ENCODE peak calls at places on chromosome 15, in five cellular contexts. D, W, R, M and O are unnamed samples.

GRCh38 chr15:90931737-90932659 is at the start of gene HDDC3:
- DNase-seq in R (peak; percentile 63), M (peak; percentile 94), W (peak; percentile 94), D (peak; percentile 86), O (peak; percentile 90)

GRCh38 chr15:49370782-49371181 is 52.3 kb upstream of the FGF7 start:
- DNase-seq in M (no peak), W (peak; percentile 26), D (no peak), R (no peak), O (no peak)

GRCh38 chr15:57375827-57376694 is at the start of gene CGNL1:
- DNase-seq in M (peak; percentile 91), D (peak; percentile 14), W (no peak), R (no peak), O (peak; percentile 53)

GRCh38 chr15:95684126-95684525 is 646.4 kb upstream of the NR2F2 start:
- DNase-seq in W (no peak), M (no peak), D (no peak), R (no peak), O (no peak)

GRCh38 chr15:48868549-48868948 is 9.4 kb upstream of the EID1 start:
- DNase-seq in M (no peak), D (no peak), R (no peak), W (no peak), O (no peak)

GRCh38 chr15:67146214-67146613 is 80.8 kb downstream of the SMAD3 start:
- DNase-seq in W (no peak), D (peak; percentile 68), R (no peak), M (peak; percentile 47), O (no peak)

GRCh38 chr15:46265664-46266063 is 630.8 kb downstream of the SQOR start:
- DNase-seq in D (no peak), W (no peak), M (no peak), R (no peak), O (no peak)

GRCh38 chr15:91465696-91466095 is 365.6 kb downstream of the SV2B start:
- DNase-seq in W (no peak), D (no peak), R (no peak), M (no peak), O (no peak)

GRCh38 chr15:99212401-99212800 is 37.0 kb downstream of the TTC23 start:
- DNase-seq in D (no peak), M (no peak), W (peak; percentile 27), R (no peak), O (no peak)

GRCh38 chr15:44808557-44808956 is 72.2 kb downstream of the TRIM69 start:
- DNase-seq in R (no peak), M (no peak), W (no peak), D (no peak), O (no peak)

GRCh38 chr15:95492388-95493070 is 838.0 kb upstream of the NR2F2 start:
- DNase-seq in D (no peak), W (no peak), M (no peak), R (no peak), O (no peak)

GRCh38 chr15:69466733-69467132 is 14.1 kb downstream of the RPLP1 start:
- DNase-seq in D (no peak), W (no peak), R (no peak), M (no peak), O (no peak)

GRCh38 chr15:91055548-91056331 is 33.3 kb upstream of the VPS33B start:
- DNase-seq in M (peak; percentile 84), R (peak; percentile 11), D (peak; percentile 38), W (peak; percentile 46), O (peak; percentile 84)

GRCh38 chr15:101451192-101451799 is 38.2 kb downstream of the PCSK6 start:
- DNase-seq in R (no peak), M (peak; percentile 80), D (no peak), W (peak; percentile 94), O (no peak)

GRCh38 chr15:92326236-92326635 is 67.4 kb upstream of the ST8SIA2 start:
- DNase-seq in R (no peak), W (no peak), M (no peak), D (no peak), O (no peak)

GRCh38 chr15:94843060-94843459 is 611.7 kb downstream of the MCTP2 start:
- DNase-seq in M (no peak), D (no peak), W (no peak), R (no peak), O (no peak)

GRCh38 chr15:67807836-67808235 is 17.5 kb upstream of the SKOR1 start:
- DNase-seq in R (no peak), W (no peak), M (no peak), D (no peak), O (no peak)

GRCh38 chr15:72193781-72194396 is 3.7 kb downstream of the GRAMD2A start:
- DNase-seq in M (no peak), D (no peak), W (no peak), R (no peak), O (no peak)

GRCh38 chr15:35692256-35692867 is 146.4 kb upstream of the DPH6 start:
- DNase-seq in D (no peak), M (no peak), W (no peak), R (no peak), O (no peak)

DNA sequence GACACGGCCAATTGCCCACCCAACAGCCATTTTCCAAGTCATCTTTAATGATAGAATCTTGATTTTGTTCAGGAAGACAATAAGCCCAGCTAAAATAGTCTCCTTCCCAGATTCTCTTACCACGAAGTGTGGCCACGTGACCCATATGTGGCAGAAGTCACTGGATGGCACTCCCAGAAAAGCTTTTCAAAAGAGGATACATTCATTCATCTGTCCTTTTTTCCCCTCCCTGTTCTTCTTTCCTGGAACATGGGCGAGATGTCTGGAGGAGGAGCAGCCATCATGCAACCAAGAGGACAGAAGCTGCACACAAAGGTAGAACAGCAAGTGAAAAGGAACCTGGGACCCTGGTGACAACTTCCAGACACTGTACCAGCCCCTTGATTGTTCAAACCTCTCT is 174.7 kb downstream of the UACA start:
- DNase-seq in M (no peak), R (no peak), W (no peak), D (no peak), O (no peak)
- TF ChIP-seq FOXM1 in M (no peak), R (no peak), W (no peak), D (no peak), O (no peak)

GRCh38 chr15:61115241-61115640 is 113.9 kb downstream of the RORA start:
- DNase-seq in R (no peak), M (no peak), D (no peak), W (no peak), O (no peak)

GRCh38 chr15:61118885-61119284 is 110.2 kb downstream of the RORA start:
- DNase-seq in W (peak; percentile 11), M (peak; percentile 37), D (no peak), R (no peak), O (peak; percentile 16)

GRCh38 chr15:61115679-61116078 is 113.4 kb downstream of the RORA start:
- DNase-seq in R (no peak), M (no peak), W (no peak), D (no peak), O (no peak)

GRCh38 chr15:61119556-61119955 is 109.5 kb downstream of the RORA start:
- DNase-seq in W (no peak), D (no peak), M (no peak), R (no peak), O (no peak)

DNA sequence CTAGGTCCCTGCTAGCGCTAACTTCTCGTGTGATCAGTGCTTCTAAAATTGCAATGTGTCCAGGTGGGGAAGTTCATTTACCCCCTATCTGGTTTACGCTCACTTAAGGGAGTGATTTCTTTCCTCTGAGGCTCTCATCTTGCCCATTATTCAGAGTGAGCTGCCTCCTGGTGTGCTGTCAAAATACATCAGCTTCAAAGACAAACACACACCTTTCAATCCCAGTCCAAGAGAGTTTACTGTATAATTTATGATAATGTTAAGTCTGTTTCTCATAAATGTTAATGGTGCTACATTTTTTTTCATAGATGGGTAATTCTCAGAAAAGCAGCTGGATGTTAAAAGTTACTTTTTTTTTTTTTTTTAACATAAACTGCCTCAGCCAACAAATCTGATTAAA is 112.3 kb downstream of the RORA start:
- DNase-seq in R (no peak), D (no peak), M (no peak), W (no peak), O (no peak)
- TF ChIP-seq FOXM1 in R (no peak), D (no peak), M (no peak), W (no peak), O (no peak)

DNA sequence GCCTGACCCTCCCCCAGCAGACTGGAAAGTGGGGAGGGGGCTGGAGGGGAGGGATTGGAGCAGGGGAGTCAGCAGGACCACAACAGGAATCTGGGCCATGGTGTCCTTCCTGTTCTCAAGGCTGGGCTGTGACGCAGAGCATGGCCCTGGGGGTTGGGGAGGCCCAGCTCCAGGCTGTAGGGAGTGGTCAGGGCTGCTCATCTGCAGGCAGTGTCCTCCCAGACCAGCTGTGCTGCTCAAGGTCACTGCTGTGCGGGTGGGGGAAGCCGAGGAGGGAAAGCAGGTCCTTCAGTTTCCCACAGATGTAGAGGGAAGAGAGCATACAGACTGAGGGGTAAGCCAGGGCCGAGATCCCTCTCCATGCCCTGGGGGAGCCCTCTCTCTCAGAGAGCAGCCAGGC is 40.7 kb downstream of the CYP11A1 start:
- DNase-seq in M (no peak), R (no peak), W (no peak), D (no peak), O (no peak)
- TF ChIP-seq FOXM1 in M (no peak), R (no peak), W (no peak), D (no peak), O (no peak)

DNA sequence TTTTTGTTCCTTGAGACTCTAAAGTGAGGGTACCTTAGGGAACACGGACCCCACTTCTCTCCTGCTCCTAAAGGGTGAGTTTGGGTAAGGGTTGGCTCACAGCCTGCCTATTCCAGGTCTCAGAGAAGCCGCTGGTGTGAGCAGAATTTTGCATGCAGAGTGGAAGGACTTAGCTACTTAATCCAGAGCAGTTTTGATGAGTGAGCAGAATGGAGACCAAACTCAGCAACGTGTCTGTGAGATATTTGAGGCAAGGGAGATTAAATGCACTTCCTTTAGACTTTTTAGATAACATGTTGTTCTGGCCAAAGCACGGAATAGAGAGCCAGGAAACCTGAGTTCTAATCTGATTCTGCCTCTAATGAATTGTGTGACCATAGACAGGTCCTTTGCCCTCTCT is 5.1 kb downstream of the SLC24A1 start:
- DNase-seq in M (no peak), R (no peak), D (no peak), W (no peak), O (no peak)
- TF ChIP-seq FOXM1 in M (no peak), R (no peak), D (no peak), W (no peak), O (no peak)